ENCODE peak calls at places on chromosomes 16 and 17, in six cellular contexts. One of them, this sample, is unnamed.

GRCh38 chr17:64608571-64608981 is 53.5 kb downstream of the SMURF2 start:
- DNase-seq in WTC11: no peak
- DNase-seq in H1: no peak
- DNase-seq in GM12878: no peak
- DNase-seq in HepG2: no peak
- DNase-seq in K562: no peak
- DNase-seq in this sample: no peak

GRCh38 chr17:42980766-42981397 is 517 bp downstream of the RUNDC1 start:
- DNase-seq in WTC11: peak; percentile 51
- DNase-seq in H1: no peak
- DNase-seq in GM12878: peak; percentile 24
- DNase-seq in HepG2: peak; percentile 55
- DNase-seq in K562: peak; percentile 66
- DNase-seq in this sample: peak; percentile 82

GRCh38 chr17:71085238-71086033 is 916.1 kb downstream of the KCNJ2 start:
- DNase-seq in WTC11: peak; percentile 70
- DNase-seq in H1: no peak
- DNase-seq in GM12878: no peak
- DNase-seq in HepG2: peak; percentile 48
- DNase-seq in K562: peak; percentile 8
- DNase-seq in this sample: peak; percentile 86

GRCh38 chr17:80137131-80137530 is 9.8 kb downstream of the EIF4A3 start:
- DNase-seq in WTC11: no peak
- DNase-seq in H1: no peak
- DNase-seq in GM12878: no peak
- DNase-seq in HepG2: no peak
- DNase-seq in K562: no peak
- DNase-seq in this sample: no peak

GRCh38 chr16:29107299-29107698 is 122.4 kb downstream of the LAT start:
- DNase-seq in WTC11: peak; percentile 38
- DNase-seq in H1: peak; percentile 29
- DNase-seq in GM12878: no peak
- DNase-seq in HepG2: no peak
- DNase-seq in K562: peak; percentile 35
- DNase-seq in this sample: peak; percentile 68

GRCh38 chr17:50037321-50038107 is 18.4 kb upstream of the ITGA3 start:
- DNase-seq in WTC11: no peak
- DNase-seq in H1: no peak
- DNase-seq in GM12878: no peak
- DNase-seq in HepG2: no peak
- DNase-seq in K562: no peak
- DNase-seq in this sample: no peak

GRCh38 chr17:1882836-1883235 is 53.0 kb downstream of the RPA1 start:
- DNase-seq in WTC11: peak; percentile 41
- DNase-seq in H1: no peak
- DNase-seq in GM12878: no peak
- DNase-seq in HepG2: peak; percentile 33
- DNase-seq in K562: peak; percentile 23
- DNase-seq in this sample: peak; percentile 79

GRCh38 chr17:57319806-57320205 is 63.5 kb downstream of the MSI2 start:
- DNase-seq in WTC11: no peak
- DNase-seq in H1: no peak
- DNase-seq in GM12878: no peak
- DNase-seq in HepG2: no peak
- DNase-seq in K562: no peak
- DNase-seq in this sample: no peak

GRCh38 chr16:76277099-76278030 is at the start of gene CNTNAP4:
- DNase-seq in WTC11: peak; percentile 29
- DNase-seq in H1: no peak
- DNase-seq in GM12878: no peak
- DNase-seq in HepG2: no peak
- DNase-seq in K562: no peak
- DNase-seq in this sample: peak; percentile 58

GRCh38 chr17:39175695-39176093 is 9.7 kb upstream of the ARL5C start:
- DNase-seq in WTC11: no peak
- DNase-seq in H1: no peak
- DNase-seq in GM12878: no peak
- DNase-seq in HepG2: no peak
- DNase-seq in K562: peak; percentile 60
- DNase-seq in this sample: no peak

GRCh38 chr16:64738321-64738960 is 383.4 kb downstream of the CDH11 start:
- DNase-seq in WTC11: no peak
- DNase-seq in H1: no peak
- DNase-seq in GM12878: no peak
- DNase-seq in HepG2: no peak
- DNase-seq in K562: no peak
- DNase-seq in this sample: no peak

GRCh38 chr16:68360971-68361370 is 50.2 kb downstream of the PRMT7 start:
- DNase-seq in WTC11: no peak
- DNase-seq in H1: no peak
- DNase-seq in GM12878: no peak
- DNase-seq in HepG2: no peak
- DNase-seq in K562: no peak
- DNase-seq in this sample: no peak

GRCh38 chr17:30336369-30337171 is 2.7 kb upstream of the TMIGD1 start:
- DNase-seq in WTC11: peak; percentile 62
- DNase-seq in H1: peak; percentile 9
- DNase-seq in GM12878: no peak
- DNase-seq in HepG2: peak; percentile 95
- DNase-seq in K562: peak; percentile 69
- DNase-seq in this sample: peak; percentile 88

GRCh38 chr17:40516581-40517285 is 15.3 kb upstream of the TNS4 start:
- DNase-seq in WTC11: no peak
- DNase-seq in H1: no peak
- DNase-seq in GM12878: peak; percentile 60
- DNase-seq in HepG2: peak; percentile 93
- DNase-seq in K562: peak; percentile 69
- DNase-seq in this sample: no peak

GRCh38 chr17:64775701-64776570 is 113.8 kb upstream of the SMURF2 start:
- DNase-seq in WTC11: no peak
- DNase-seq in H1: no peak
- DNase-seq in GM12878: no peak
- DNase-seq in HepG2: peak; percentile 39
- DNase-seq in K562: no peak
- DNase-seq in this sample: no peak

GRCh38 chr17:48358203-48358602 is 71.8 kb downstream of the SKAP1 start:
- DNase-seq in WTC11: no peak
- DNase-seq in H1: no peak
- DNase-seq in GM12878: no peak
- DNase-seq in HepG2: no peak
- DNase-seq in K562: no peak
- DNase-seq in this sample: no peak

GRCh38 chr17:73506470-73507435 is 137.5 kb downstream of the SDK2 start:
- DNase-seq in WTC11: no peak
- DNase-seq in H1: no peak
- DNase-seq in GM12878: no peak
- DNase-seq in HepG2: no peak
- DNase-seq in K562: no peak
- DNase-seq in this sample: no peak

GRCh38 chr17:79915850-79916430 is 76.7 kb upstream of the CBX4 start:
- DNase-seq in WTC11: peak; percentile 72
- DNase-seq in H1: peak; percentile 64
- DNase-seq in GM12878: no peak
- DNase-seq in HepG2: peak; percentile 75
- DNase-seq in K562: peak; percentile 84
- DNase-seq in this sample: peak; percentile 77

GRCh38 chr17:62653002-62653830 is 25.7 kb downstream of the MRC2 start:
- DNase-seq in WTC11: peak; percentile 85
- DNase-seq in H1: no peak
- DNase-seq in GM12878: peak; percentile 64
- DNase-seq in HepG2: no peak
- DNase-seq in K562: peak; percentile 88
- DNase-seq in this sample: peak; percentile 93

GRCh38 chr17:57603978-57604377 is 141.1 kb downstream of the CCDC182 start:
- DNase-seq in WTC11: no peak
- DNase-seq in H1: no peak
- DNase-seq in GM12878: peak; percentile 79
- DNase-seq in HepG2: no peak
- DNase-seq in K562: no peak
- DNase-seq in this sample: no peak

GRCh38 chr17:31549121-31549524 is 157.6 kb downstream of the RAB11FIP4 start:
- DNase-seq in WTC11: no peak
- DNase-seq in H1: no peak
- DNase-seq in GM12878: no peak
- DNase-seq in HepG2: peak; percentile 31
- DNase-seq in K562: no peak
- DNase-seq in this sample: no peak

GRCh38 chr16:66706506-66706880 is 9.9 kb upstream of the CMTM4 start:
- DNase-seq in WTC11: no peak
- DNase-seq in H1: no peak
- DNase-seq in GM12878: no peak
- DNase-seq in HepG2: no peak
- DNase-seq in K562: no peak
- DNase-seq in this sample: no peak

GRCh38 chr16:66701061-66701460 is 4.5 kb upstream of the CMTM4 start:
- DNase-seq in WTC11: no peak
- DNase-seq in H1: no peak
- DNase-seq in GM12878: no peak
- DNase-seq in HepG2: no peak
- DNase-seq in K562: no peak
- DNase-seq in this sample: no peak

GRCh38 chr16:66701516-66701915 is 5.0 kb upstream of the CMTM4 start:
- DNase-seq in WTC11: no peak
- DNase-seq in H1: no peak
- DNase-seq in GM12878: no peak
- DNase-seq in HepG2: no peak
- DNase-seq in K562: no peak
- DNase-seq in this sample: no peak

GRCh38 chr16:66705790-66706505 is 9.4 kb upstream of the CMTM4 start:
- DNase-seq in WTC11: no peak
- DNase-seq in H1: no peak
- DNase-seq in GM12878: no peak
- DNase-seq in HepG2: no peak
- DNase-seq in K562: no peak
- DNase-seq in this sample: no peak

GRCh38 chr16:66703359-66704215 is 7.0 kb upstream of the CMTM4 start:
- DNase-seq in WTC11: no peak
- DNase-seq in H1: no peak
- DNase-seq in GM12878: no peak
- DNase-seq in HepG2: no peak
- DNase-seq in K562: no peak
- DNase-seq in this sample: no peak
- TF ChIP-seq CREB1 in WTC11: no peak
- TF ChIP-seq CREB1 in H1: no peak
- TF ChIP-seq CREB1 in GM12878: no peak
- TF ChIP-seq CREB1 in HepG2: no peak
- TF ChIP-seq CREB1 in K562: no peak
- TF ChIP-seq CREB1 in this sample: no peak

GRCh38 chr16:27174798-27175197 is 28.5 kb upstream of the KDM8 start:
- DNase-seq in WTC11: no peak
- DNase-seq in H1: no peak
- DNase-seq in GM12878: no peak
- DNase-seq in HepG2: no peak
- DNase-seq in K562: peak; percentile 37
- DNase-seq in this sample: no peak
- TF ChIP-seq CREB1 in WTC11: no peak
- TF ChIP-seq CREB1 in H1: no peak
- TF ChIP-seq CREB1 in GM12878: no peak
- TF ChIP-seq CREB1 in HepG2: no peak
- TF ChIP-seq CREB1 in K562: no peak
- TF ChIP-seq CREB1 in this sample: no peak

GRCh38 chr17:6632530-6632929 is 8.0 kb downstream of the KIAA0753 start:
- DNase-seq in WTC11: no peak
- DNase-seq in H1: no peak
- DNase-seq in GM12878: no peak
- DNase-seq in HepG2: no peak
- DNase-seq in K562: no peak
- DNase-seq in this sample: no peak

GRCh38 chr17:6633263-6633662 is 7.2 kb downstream of the KIAA0753 start:
- DNase-seq in WTC11: no peak
- DNase-seq in H1: no peak
- DNase-seq in GM12878: no peak
- DNase-seq in HepG2: no peak
- DNase-seq in K562: no peak
- DNase-seq in this sample: no peak

GRCh38 chr17:6626616-6627015 is 13.9 kb downstream of the KIAA0753 start:
- DNase-seq in WTC11: no peak
- DNase-seq in H1: no peak
- DNase-seq in GM12878: no peak
- DNase-seq in HepG2: no peak
- DNase-seq in K562: no peak
- DNase-seq in this sample: no peak

GRCh38 chr17:6627019-6627418 is 13.5 kb downstream of the KIAA0753 start:
- DNase-seq in WTC11: no peak
- DNase-seq in H1: no peak
- DNase-seq in GM12878: no peak
- DNase-seq in HepG2: no peak
- DNase-seq in K562: no peak
- DNase-seq in this sample: no peak

DNA sequence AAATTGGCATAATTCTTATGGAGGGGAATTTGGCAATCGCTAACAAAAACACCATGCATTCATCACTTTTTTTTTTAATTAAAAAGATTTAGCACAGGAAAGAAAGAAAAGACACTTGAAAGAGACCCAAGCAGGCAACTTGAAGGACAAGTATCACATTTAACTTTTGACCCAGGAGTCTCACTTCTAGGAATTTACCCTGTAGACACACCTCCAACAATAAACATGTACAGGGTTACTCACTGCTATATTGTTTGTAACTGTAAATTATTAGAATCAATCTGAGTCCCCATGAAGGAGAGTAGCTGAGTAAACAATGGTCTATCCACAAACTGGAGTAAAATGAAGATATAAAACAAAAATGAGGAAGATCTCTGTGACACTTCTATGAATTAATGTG is 10.1 kb downstream of the KIAA0753 start:
- DNase-seq in WTC11: no peak
- DNase-seq in H1: no peak
- DNase-seq in GM12878: no peak
- DNase-seq in HepG2: no peak
- DNase-seq in K562: no peak
- DNase-seq in this sample: no peak
- TF ChIP-seq CREB1 in WTC11: no peak
- TF ChIP-seq CREB1 in H1: no peak
- TF ChIP-seq CREB1 in GM12878: no peak
- TF ChIP-seq CREB1 in HepG2: no peak
- TF ChIP-seq CREB1 in K562: no peak
- TF ChIP-seq CREB1 in this sample: no peak

DNA sequence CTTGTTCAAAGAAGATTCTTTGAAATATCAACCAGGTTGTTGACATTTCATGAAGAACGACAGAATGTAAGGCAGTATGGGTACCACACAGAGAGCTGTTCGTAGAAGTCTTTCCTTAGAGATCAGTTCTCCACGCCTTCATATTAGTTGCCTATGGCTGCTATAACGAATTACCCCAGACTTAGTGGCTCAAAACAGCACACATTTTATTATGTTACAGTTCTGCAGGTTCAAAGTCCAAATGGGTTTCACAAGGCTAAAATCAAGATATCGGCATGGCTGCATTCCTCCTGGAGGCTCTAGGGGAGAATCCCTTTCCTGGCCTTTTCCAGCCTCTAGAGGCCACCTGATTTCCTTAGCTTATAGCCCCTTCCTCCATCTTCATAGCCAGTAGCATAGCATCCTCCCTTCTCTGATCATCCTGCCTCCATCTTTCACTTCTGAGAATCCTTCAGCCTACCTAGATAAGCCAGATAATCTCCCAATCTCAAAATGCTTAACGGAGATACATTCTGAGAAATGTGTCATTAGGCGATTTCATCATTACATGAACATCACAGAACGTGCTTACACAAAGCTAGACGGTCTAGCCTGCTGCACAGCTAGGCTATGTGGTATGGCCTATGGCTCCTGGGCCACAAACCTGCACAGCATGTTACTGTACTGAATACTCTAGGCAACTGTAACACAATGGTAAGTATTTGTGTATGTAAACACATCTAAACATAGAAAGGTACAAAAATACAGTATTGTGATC is 26.0 kb downstream of the ERCC4 start:
- DNase-seq in WTC11: no peak
- DNase-seq in H1: no peak
- DNase-seq in GM12878: no peak
- DNase-seq in HepG2: peak; percentile 46
- DNase-seq in K562: no peak
- DNase-seq in this sample: no peak
- TF ChIP-seq CREB1 in WTC11: no peak
- TF ChIP-seq CREB1 in H1: no peak
- TF ChIP-seq CREB1 in GM12878: no peak
- TF ChIP-seq CREB1 in HepG2: no peak
- TF ChIP-seq CREB1 in K562: no peak
- TF ChIP-seq CREB1 in this sample: no peak

This sample was measured in GM23338.